ENCODE peak calls at places on chromosomes 7 and 10, in seven cellular contexts. H is hepatocyte, G is endothelial cell of umbilical vein, P is IMR-90, C is fibroblast of lung, F is GM23338, B is PC-3. M is an unnamed sample.

GRCh38 chr7:116499168-116500070 is at the start of gene CAV2:
- DNase-seq in F (peak; percentile 69), G (peak; percentile 63), C (peak; percentile 54), P (peak; percentile 48), H (peak; percentile 88), B (peak; percentile 92), M (peak; percentile 80)

GRCh38 chr7:87231243-87231642 is 11.7 kb upstream of the TMEM243 start:
- DNase-seq in C (no peak), H (no peak), F (no peak), G (no peak), P (no peak), B (no peak), M (no peak)

GRCh38 chr10:21494221-21495001 is 31.1 kb downstream of the SKIDA1 start:
- DNase-seq in B (no peak), G (peak; percentile 27), C (peak; percentile 39), P (no peak), H (peak; percentile 52), F (peak; percentile 64), M (peak; percentile 77)

GRCh38 chr7:131235489-131236317 is 92.0 kb upstream of the MKLN1 start:
- DNase-seq in C (peak; percentile 99), P (peak; percentile 100), F (no peak), B (peak; percentile 93), G (peak; percentile 96), H (peak; percentile 18), M (no peak)

GRCh38 chr10:125081931-125082330 is 78.4 kb downstream of the CTBP2 start:
- DNase-seq in F (no peak), P (no peak), G (no peak), B (no peak), C (no peak), H (no peak), M (no peak)

GRCh38 chr10:6164271-6165095 is 38.2 kb upstream of the PFKFB3 start:
- DNase-seq in C (no peak), H (peak; percentile 45), B (no peak), P (no peak), F (no peak), G (peak; percentile 19), M (peak; percentile 13)

GRCh38 chr10:47165168-47165710 is 134.8 kb upstream of the GDF10 start:
- DNase-seq in C (no peak), P (no peak), B (no peak), G (no peak), F (no peak), H (no peak), M (no peak)

GRCh38 chr10:17247210-17247609 is 19.2 kb downstream of the VIM start:
- DNase-seq in C (no peak), H (no peak), G (peak; percentile 23), P (no peak), F (no peak), B (no peak), M (no peak)

GRCh38 chr7:12222889-12223579 is 11.9 kb downstream of the TMEM106B start:
- DNase-seq in C (no peak), G (peak; percentile 12), B (no peak), P (no peak), H (no peak), F (no peak), M (no peak)

GRCh38 chr7:1323178-1324027 is 90.7 kb downstream of the UNCX start:
- DNase-seq in B (no peak), P (no peak), C (no peak), G (no peak), H (no peak), F (no peak), M (peak; percentile 63)

GRCh38 chr7:83005410-83005809 is 157.3 kb downstream of the PCLO start:
- DNase-seq in F (peak; percentile 71), G (peak; percentile 26), H (peak; percentile 11), P (no peak), C (peak; percentile 13), B (peak; percentile 60), M (no peak)

GRCh38 chr10:93071674-93072224 is 1.9 kb upstream of the CYP26A1 start:
- DNase-seq in B (peak; percentile 64), C (no peak), H (peak; percentile 48), G (no peak), P (no peak), F (peak; percentile 86), M (peak; percentile 92)

GRCh38 chr10:127913368-127913759 is 6.5 kb downstream of the PTPRE start:
- DNase-seq in F (no peak), C (no peak), B (no peak), G (no peak), H (no peak), P (no peak), M (no peak)

GRCh38 chr10:7471720-7472367 is 61.0 kb upstream of the SFMBT2 start:
- DNase-seq in G (no peak), F (no peak), B (no peak), P (no peak), C (no peak), H (no peak), M (no peak)

GRCh38 chr7:80593869-80594587 is 44.4 kb upstream of the CD36 start:
- DNase-seq in B (no peak), P (peak; percentile 5), F (no peak), G (no peak), H (no peak), C (no peak), M (no peak)

GRCh38 chr7:97064972-97065587 is 40.4 kb upstream of the DLX5 start:
- DNase-seq in G (peak; percentile 54), P (peak; percentile 58), C (peak; percentile 30), B (peak; percentile 72), H (peak; percentile 75), F (peak; percentile 82), M (peak; percentile 71)

GRCh38 chr7:120996333-120996982 is 7.9 kb downstream of the CPED1 start:
- DNase-seq in G (peak; percentile 85), H (peak; percentile 63), B (peak; percentile 89), P (peak; percentile 91), F (no peak), C (peak; percentile 87), M (no peak)

GRCh38 chr7:136399378-136399777 is 422.2 kb upstream of the MTPN start:
- DNase-seq in C (no peak), F (peak; percentile 64), B (no peak), G (no peak), H (no peak), P (no peak), M (peak; percentile 6)

GRCh38 chr7:118280319-118281012 is 56.0 kb downstream of the ANKRD7 start:
- DNase-seq in H (no peak), C (no peak), G (peak; percentile 69), F (no peak), B (no peak), P (no peak), M (no peak)

DNA sequence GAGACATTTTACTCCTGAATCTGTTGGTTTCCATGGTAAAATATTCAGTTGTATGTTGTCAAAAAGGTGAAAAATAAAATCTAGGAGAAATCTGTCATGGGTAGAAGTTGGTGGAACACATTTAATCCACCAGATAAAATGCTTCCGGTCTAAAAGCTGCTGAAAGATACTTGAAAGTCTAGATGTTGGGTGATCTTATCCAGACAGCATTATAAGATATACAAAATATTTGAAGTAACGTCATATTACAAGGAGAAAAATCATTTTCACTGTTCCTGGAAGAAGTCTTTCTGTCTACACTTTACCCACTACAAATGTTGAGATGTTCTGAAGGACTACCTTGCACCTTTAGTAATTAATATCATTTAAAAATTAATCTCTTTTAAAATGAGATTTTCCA is 40.9 kb downstream of the CALD1 start:
- DNase-seq in G (no peak), C (no peak), F (no peak), B (no peak), H (no peak), P (no peak), M (no peak)
- H3K36me3 ChIP-seq in G (no peaks in the 10 kb centered on the region), C (peaks cover 3% of the 10 kb centered on the region), F (no peaks in the 10 kb centered on the region), B (no peaks in the 10 kb centered on the region), H (no peaks in the 10 kb centered on the region), P (peaks cover 12% of the 10 kb centered on the region), M (no peaks in the 10 kb centered on the region)

GRCh38 chr10:78147202-78147601 is 113.5 kb downstream of the RPS24 start:
- DNase-seq in H (no peak), B (no peak), G (no peak), F (no peak), C (no peak), P (no peak), M (no peak)

GRCh38 chr10:78146200-78146599 is 112.5 kb downstream of the RPS24 start:
- DNase-seq in F (no peak), H (no peak), B (no peak), C (no peak), P (no peak), G (no peak), M (no peak)

GRCh38 chr10:78148564-78148963 is 114.9 kb downstream of the RPS24 start:
- DNase-seq in G (no peak), H (peak; percentile 15), F (no peak), C (no peak), B (no peak), P (no peak), M (no peak)

GRCh38 chr10:78139336-78139735 is 105.7 kb downstream of the RPS24 start:
- DNase-seq in F (peak; percentile 28), P (no peak), H (peak; percentile 58), G (no peak), C (no peak), B (no peak), M (peak; percentile 70)

GRCh38 chr10:78143576-78143975 is 109.9 kb downstream of the RPS24 start:
- DNase-seq in G (no peak), C (no peak), P (no peak), F (no peak), H (no peak), B (no peak), M (no peak)
- H3K27me3 ChIP-seq in G (peaks cover 2% of the 10 kb centered on the region), C (peaks cover 35% of the 10 kb centered on the region), P (peaks cover 56% of the 10 kb centered on the region), F (no peaks in the 10 kb centered on the region), H (no peaks in the 10 kb centered on the region), B (peaks cover 94% of the 10 kb centered on the region), M (no peaks in the 10 kb centered on the region)

GRCh38 chr7:55178292-55178862 is 159.6 kb downstream of the EGFR start:
- DNase-seq in F (no peak), C (no peak), G (no peak), P (no peak), B (no peak), H (no peak), M (no peak)
- H3K36me3 ChIP-seq in F (no peaks in the 10 kb centered on the region), C (peaks cover 35% of the 10 kb centered on the region), G (no peaks in the 10 kb centered on the region), P (peaks cover 72% of the 10 kb centered on the region), B (peaks cover 51% of the 10 kb centered on the region), H (peaks cover 4% of the 10 kb centered on the region), M (no peaks in the 10 kb centered on the region)

GRCh38 chr10:129966370-129966769 is 2.3 kb upstream of the EBF3 start:
- DNase-seq in C (no peak), B (no peak), P (no peak), G (no peak), H (no peak), F (no peak), M (no peak)

GRCh38 chr10:129966831-129967578 is 2.9 kb upstream of the EBF3 start:
- DNase-seq in G (no peak), B (no peak), F (peak; percentile 76), P (no peak), C (no peak), H (no peak), M (peak; percentile 86)

GRCh38 chr10:129964611-129965417 is 740 bp upstream of the EBF3 start:
- DNase-seq in P (no peak), H (no peak), G (no peak), B (no peak), F (no peak), C (no peak), M (peak; percentile 84)

GRCh38 chr10:129965418-129965793 is 1.3 kb upstream of the EBF3 start:
- DNase-seq in H (no peak), F (no peak), G (no peak), P (no peak), C (no peak), B (no peak), M (peak; percentile 61)

DNA sequence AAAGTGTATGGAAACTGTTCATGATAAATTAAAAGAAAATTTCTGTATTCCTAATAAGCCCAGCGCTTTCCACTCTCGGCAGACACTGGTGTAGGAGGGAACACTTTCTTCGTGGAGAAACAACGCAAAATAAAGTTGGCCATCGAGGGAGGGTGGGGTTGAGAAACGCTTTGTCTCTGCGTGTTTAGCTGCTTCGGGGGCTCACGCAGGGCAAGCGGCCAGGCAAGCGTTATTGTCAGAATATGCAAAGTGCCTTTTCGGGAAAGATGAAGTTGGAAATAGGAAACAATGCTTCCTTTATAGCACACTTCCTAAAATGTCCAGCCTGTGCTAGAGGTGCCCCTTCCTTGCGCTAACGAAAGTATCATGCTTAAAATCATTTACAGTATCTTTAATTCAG is 1.9 kb upstream of the EBF3 start:
- DNase-seq in B (no peak), C (no peak), F (no peak), H (no peak), G (no peak), P (no peak), M (no peak)
- H3K27me3 ChIP-seq in B (peaks cover 89% of the 10 kb centered on the region), C (peaks cover 75% of the 10 kb centered on the region), F (peaks cover 98% of the 10 kb centered on the region), H (peaks cover 90% of the 10 kb centered on the region), G (peaks cover 89% of the 10 kb centered on the region), P (peaks cover 76% of the 10 kb centered on the region), M (peaks cover 95% of the 10 kb centered on the region)

M was measured in H7.